ENCODE peak calls at places on chromosomes 4 and X, in eight cellular contexts. One of them, this sample, is unnamed. For H3K36me3, the result is how much of the 10 kb centered on the place peaks cover.

GRCh38 chr4:10069065-10069626 is 47.5 kb downstream of the WDR1 start:
- DNase-seq in PC-9: no peak
- DNase-seq in CD4-positive, alpha-beta memory T cell: no peak
- DNase-seq in fibroblast of lung: no peak
- DNase-seq in pancreas: no peak
- DNase-seq in transverse colon: no peak
- DNase-seq in small intestine: no peak
- DNase-seq in ovary: no peak
- DNase-seq in this sample: no peak

GRCh38 chr4:11914406-11914805 is 485.7 kb upstream of the HS3ST1 start:
- DNase-seq in PC-9: no peak
- DNase-seq in CD4-positive, alpha-beta memory T cell: no peak
- DNase-seq in fibroblast of lung: no peak
- DNase-seq in pancreas: no peak
- DNase-seq in transverse colon: no peak
- DNase-seq in small intestine: no peak
- DNase-seq in ovary: no peak
- DNase-seq in this sample: no peak

GRCh38 chr4:119833611-119834010 is 205.0 kb upstream of the PDE5A start:
- DNase-seq in PC-9: no peak
- DNase-seq in CD4-positive, alpha-beta memory T cell: no peak
- DNase-seq in fibroblast of lung: no peak
- DNase-seq in pancreas: no peak
- DNase-seq in transverse colon: no peak
- DNase-seq in small intestine: no peak
- DNase-seq in ovary: no peak
- DNase-seq in this sample: no peak

GRCh38 chrX:53287493-53288138 is 6.2 kb upstream of the IQSEC2 start:
- DNase-seq in PC-9: peak
- DNase-seq in CD4-positive, alpha-beta memory T cell: peak
- DNase-seq in fibroblast of lung: peak
- DNase-seq in pancreas: peak
- DNase-seq in transverse colon: peak
- DNase-seq in small intestine: peak
- DNase-seq in ovary: peak
- DNase-seq in this sample: peak

GRCh38 chrX:100647095-100647494 is 3.1 kb downstream of the SRPX2 start:
- DNase-seq in PC-9: no peak
- DNase-seq in CD4-positive, alpha-beta memory T cell: no peak
- DNase-seq in fibroblast of lung: peak
- DNase-seq in pancreas: no peak
- DNase-seq in transverse colon: no peak
- DNase-seq in small intestine: no peak
- DNase-seq in ovary: peak
- DNase-seq in this sample: no peak

GRCh38 chrX:139720136-139720535 is 12.2 kb upstream of the MCF2 start:
- DNase-seq in PC-9: no peak
- DNase-seq in CD4-positive, alpha-beta memory T cell: no peak
- DNase-seq in fibroblast of lung: peak
- DNase-seq in pancreas: no peak
- DNase-seq in transverse colon: no peak
- DNase-seq in small intestine: no peak
- DNase-seq in ovary: no peak
- DNase-seq in this sample: no peak

GRCh38 chr4:30817489-30817888 is 97.3 kb downstream of the PCDH7 start:
- DNase-seq in PC-9: no peak
- DNase-seq in CD4-positive, alpha-beta memory T cell: no peak
- DNase-seq in fibroblast of lung: no peak
- DNase-seq in pancreas: no peak
- DNase-seq in transverse colon: no peak
- DNase-seq in small intestine: no peak
- DNase-seq in ovary: no peak
- DNase-seq in this sample: no peak

GRCh38 chr4:24778427-24779225 is 16.7 kb upstream of the SOD3 start:
- DNase-seq in PC-9: no peak
- DNase-seq in CD4-positive, alpha-beta memory T cell: no peak
- DNase-seq in fibroblast of lung: peak
- DNase-seq in pancreas: no peak
- DNase-seq in transverse colon: peak
- DNase-seq in small intestine: no peak
- DNase-seq in ovary: peak
- DNase-seq in this sample: no peak

GRCh38 chr4:170978990-170979389 is 834.2 kb upstream of the GALNTL6 start:
- DNase-seq in PC-9: no peak
- DNase-seq in CD4-positive, alpha-beta memory T cell: no peak
- DNase-seq in fibroblast of lung: no peak
- DNase-seq in pancreas: no peak
- DNase-seq in transverse colon: no peak
- DNase-seq in small intestine: no peak
- DNase-seq in ovary: no peak
- DNase-seq in this sample: no peak

GRCh38 chrX:129646721-129647587 is 7.8 kb downstream of the APLN start:
- DNase-seq in PC-9: no peak
- DNase-seq in CD4-positive, alpha-beta memory T cell: no peak
- DNase-seq in fibroblast of lung: no peak
- DNase-seq in pancreas: no peak
- DNase-seq in transverse colon: no peak
- DNase-seq in small intestine: no peak
- DNase-seq in ovary: no peak
- DNase-seq in this sample: no peak

GRCh38 chrX:40912576-40912975 is 172.7 kb upstream of the USP9X start:
- DNase-seq in PC-9: peak
- DNase-seq in CD4-positive, alpha-beta memory T cell: no peak
- DNase-seq in fibroblast of lung: no peak
- DNase-seq in pancreas: no peak
- DNase-seq in transverse colon: no peak
- DNase-seq in small intestine: no peak
- DNase-seq in ovary: no peak
- DNase-seq in this sample: no peak

GRCh38 chr4:152321408-152321807 is 214.5 kb downstream of the FBXW7 start:
- DNase-seq in PC-9: no peak
- DNase-seq in CD4-positive, alpha-beta memory T cell: no peak
- DNase-seq in fibroblast of lung: no peak
- DNase-seq in pancreas: no peak
- DNase-seq in transverse colon: no peak
- DNase-seq in small intestine: no peak
- DNase-seq in ovary: no peak
- DNase-seq in this sample: no peak

GRCh38 chr4:119940557-119940956 is 126.1 kb downstream of the MAD2L1 start:
- DNase-seq in PC-9: no peak
- DNase-seq in CD4-positive, alpha-beta memory T cell: no peak
- DNase-seq in fibroblast of lung: no peak
- DNase-seq in pancreas: no peak
- DNase-seq in transverse colon: no peak
- DNase-seq in small intestine: no peak
- DNase-seq in ovary: no peak
- DNase-seq in this sample: no peak

GRCh38 chrX:137151403-137151802 is 117.6 kb upstream of the GPR101 start:
- DNase-seq in PC-9: no peak
- DNase-seq in CD4-positive, alpha-beta memory T cell: no peak
- DNase-seq in fibroblast of lung: no peak
- DNase-seq in pancreas: no peak
- DNase-seq in transverse colon: no peak
- DNase-seq in small intestine: no peak
- DNase-seq in ovary: no peak
- DNase-seq in this sample: no peak

GRCh38 chr4:140047017-140047640 is 106.9 kb downstream of the MAML3 start:
- DNase-seq in PC-9: peak
- DNase-seq in CD4-positive, alpha-beta memory T cell: no peak
- DNase-seq in fibroblast of lung: no peak
- DNase-seq in pancreas: no peak
- DNase-seq in transverse colon: no peak
- DNase-seq in small intestine: no peak
- DNase-seq in ovary: peak
- DNase-seq in this sample: no peak

GRCh38 chrX:22126311-22126710 is 94.2 kb downstream of the PHEX start:
- DNase-seq in PC-9: no peak
- DNase-seq in CD4-positive, alpha-beta memory T cell: no peak
- DNase-seq in fibroblast of lung: peak
- DNase-seq in pancreas: no peak
- DNase-seq in transverse colon: no peak
- DNase-seq in small intestine: no peak
- DNase-seq in ovary: no peak
- DNase-seq in this sample: no peak

GRCh38 chrX:17459596-17459995 is 84.6 kb downstream of the NHS start:
- DNase-seq in PC-9: no peak
- DNase-seq in CD4-positive, alpha-beta memory T cell: no peak
- DNase-seq in fibroblast of lung: peak
- DNase-seq in pancreas: no peak
- DNase-seq in transverse colon: no peak
- DNase-seq in small intestine: no peak
- DNase-seq in ovary: no peak
- DNase-seq in this sample: no peak

GRCh38 chr4:145487626-145488025 is 6.0 kb downstream of the SMAD1 start:
- DNase-seq in PC-9: no peak
- DNase-seq in CD4-positive, alpha-beta memory T cell: no peak
- DNase-seq in fibroblast of lung: no peak
- DNase-seq in pancreas: no peak
- DNase-seq in transverse colon: no peak
- DNase-seq in small intestine: no peak
- DNase-seq in ovary: no peak
- DNase-seq in this sample: peak

GRCh38 chrX:10240918-10241317 is 84.1 kb downstream of the CLCN4 start:
- DNase-seq in PC-9: no peak
- DNase-seq in CD4-positive, alpha-beta memory T cell: no peak
- DNase-seq in fibroblast of lung: peak
- DNase-seq in pancreas: no peak
- DNase-seq in transverse colon: no peak
- DNase-seq in small intestine: no peak
- DNase-seq in ovary: no peak
- DNase-seq in this sample: no peak

GRCh38 chrX:30373479-30373878 is 64.3 kb upstream of the NR0B1 start:
- DNase-seq in PC-9: no peak
- DNase-seq in CD4-positive, alpha-beta memory T cell: no peak
- DNase-seq in fibroblast of lung: no peak
- DNase-seq in pancreas: no peak
- DNase-seq in transverse colon: no peak
- DNase-seq in small intestine: no peak
- DNase-seq in ovary: no peak
- DNase-seq in this sample: no peak
- H3K36me3 ChIP-seq in PC-9: under half
- H3K36me3 ChIP-seq in CD4-positive, alpha-beta memory T cell: under half
- H3K36me3 ChIP-seq in fibroblast of lung: under half
- H3K36me3 ChIP-seq in pancreas: under half
- H3K36me3 ChIP-seq in transverse colon: under half
- H3K36me3 ChIP-seq in small intestine: under half
- H3K36me3 ChIP-seq in ovary: under half
- H3K36me3 ChIP-seq in this sample: under half

GRCh38 chr4:133996431-133997121 is 205.0 kb downstream of the PABPC4L start:
- DNase-seq in PC-9: no peak
- DNase-seq in CD4-positive, alpha-beta memory T cell: no peak
- DNase-seq in fibroblast of lung: no peak
- DNase-seq in pancreas: no peak
- DNase-seq in transverse colon: no peak
- DNase-seq in small intestine: no peak
- DNase-seq in ovary: no peak
- DNase-seq in this sample: no peak
- H3K4me3 ChIP-seq in PC-9: no peak
- H3K4me3 ChIP-seq in CD4-positive, alpha-beta memory T cell: no peak
- H3K4me3 ChIP-seq in fibroblast of lung: no peak
- H3K4me3 ChIP-seq in pancreas: no peak
- H3K4me3 ChIP-seq in transverse colon: no peak
- H3K4me3 ChIP-seq in small intestine: no peak
- H3K4me3 ChIP-seq in ovary: no peak
- H3K4me3 ChIP-seq in this sample: no peak

DNA sequence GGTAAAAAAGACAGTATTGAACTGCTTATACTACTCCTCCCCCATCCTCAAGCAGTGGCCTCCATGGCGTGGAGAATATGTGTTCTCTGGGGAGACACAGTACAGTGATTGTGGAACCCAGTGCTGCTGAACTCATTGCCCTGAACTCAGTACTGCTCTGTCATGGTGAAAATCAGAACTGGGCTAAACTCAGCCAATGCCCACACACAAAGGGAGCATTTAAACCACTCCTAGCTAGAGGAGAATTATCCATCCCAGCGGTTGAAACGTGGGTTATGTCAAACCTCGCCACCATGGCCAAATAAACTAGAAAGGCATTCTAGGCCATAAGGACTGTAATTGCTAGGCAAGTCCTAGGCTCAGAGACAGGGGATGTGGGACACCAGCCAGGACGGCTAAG is 131.8 kb downstream of the SPOCK3 start:
- DNase-seq in PC-9: no peak
- DNase-seq in CD4-positive, alpha-beta memory T cell: no peak
- DNase-seq in fibroblast of lung: no peak
- DNase-seq in pancreas: no peak
- DNase-seq in transverse colon: no peak
- DNase-seq in small intestine: no peak
- DNase-seq in ovary: no peak
- DNase-seq in this sample: no peak
- H3K27ac ChIP-seq in PC-9: no peak
- H3K27ac ChIP-seq in CD4-positive, alpha-beta memory T cell: no peak
- H3K27ac ChIP-seq in fibroblast of lung: no peak
- H3K27ac ChIP-seq in pancreas: no peak
- H3K27ac ChIP-seq in transverse colon: no peak
- H3K27ac ChIP-seq in small intestine: no peak
- H3K27ac ChIP-seq in ovary: no peak
- H3K27ac ChIP-seq in this sample: no peak

GRCh38 chr4:1960170-1960825 is 48.5 kb downstream of the NELFA start:
- DNase-seq in PC-9: no peak
- DNase-seq in CD4-positive, alpha-beta memory T cell: no peak
- DNase-seq in fibroblast of lung: no peak
- DNase-seq in pancreas: no peak
- DNase-seq in transverse colon: no peak
- DNase-seq in small intestine: no peak
- DNase-seq in ovary: no peak
- DNase-seq in this sample: no peak

GRCh38 chr4:1959104-1959384 is 49.7 kb downstream of the NELFA start:
- DNase-seq in PC-9: no peak
- DNase-seq in CD4-positive, alpha-beta memory T cell: no peak
- DNase-seq in fibroblast of lung: no peak
- DNase-seq in pancreas: no peak
- DNase-seq in transverse colon: no peak
- DNase-seq in small intestine: no peak
- DNase-seq in ovary: no peak
- DNase-seq in this sample: no peak

GRCh38 chr4:1958276-1959103 is 50.3 kb downstream of the NELFA start:
- DNase-seq in PC-9: no peak
- DNase-seq in CD4-positive, alpha-beta memory T cell: no peak
- DNase-seq in fibroblast of lung: peak
- DNase-seq in pancreas: no peak
- DNase-seq in transverse colon: no peak
- DNase-seq in small intestine: no peak
- DNase-seq in ovary: no peak
- DNase-seq in this sample: no peak

GRCh38 chr4:1953335-1953734 is 55.4 kb downstream of the NELFA start:
- DNase-seq in PC-9: no peak
- DNase-seq in CD4-positive, alpha-beta memory T cell: no peak
- DNase-seq in fibroblast of lung: no peak
- DNase-seq in pancreas: no peak
- DNase-seq in transverse colon: no peak
- DNase-seq in small intestine: no peak
- DNase-seq in ovary: no peak
- DNase-seq in this sample: no peak

DNA sequence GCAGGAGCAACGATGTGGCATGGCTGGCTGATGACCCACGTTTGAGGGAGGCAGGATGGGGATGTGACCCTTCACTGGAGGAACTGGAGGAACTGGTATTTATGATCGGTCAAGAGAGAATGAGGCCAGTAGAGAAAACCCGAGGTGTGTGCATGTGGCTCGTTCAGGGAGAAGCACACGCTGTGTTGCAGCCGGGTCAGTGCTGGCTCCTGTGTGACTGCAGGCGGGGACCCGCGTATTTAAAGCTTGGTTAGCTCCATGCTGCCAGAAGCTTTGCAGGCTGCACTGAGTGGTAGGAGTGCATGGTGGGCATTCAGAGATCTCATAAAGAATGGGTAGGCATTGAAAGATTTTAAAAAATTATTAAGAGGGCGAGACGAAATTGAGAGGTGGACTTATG is 52.1 kb downstream of the NELFA start:
- DNase-seq in PC-9: no peak
- DNase-seq in CD4-positive, alpha-beta memory T cell: no peak
- DNase-seq in fibroblast of lung: no peak
- DNase-seq in pancreas: no peak
- DNase-seq in transverse colon: no peak
- DNase-seq in small intestine: no peak
- DNase-seq in ovary: no peak
- DNase-seq in this sample: no peak
- H3K36me3 ChIP-seq in PC-9: under half
- H3K36me3 ChIP-seq in CD4-positive, alpha-beta memory T cell: under half
- H3K36me3 ChIP-seq in fibroblast of lung: under half
- H3K36me3 ChIP-seq in pancreas: under half
- H3K36me3 ChIP-seq in transverse colon: under half
- H3K36me3 ChIP-seq in small intestine: under half
- H3K36me3 ChIP-seq in ovary: under half
- H3K36me3 ChIP-seq in this sample: half or more

This sample was measured in CD4-positive, CD25-positive, alpha-beta regulatory T cell.